ENCODE peak calls at places on chromosomes 1 and 21, in four cellular contexts. T, G, W and I are unnamed samples.

GRCh38 chr1:234047113-234047512 is 142.6 kb downstream of the SLC35F3 start:
- DNase-seq in G (no peak), W (no peak), T (no peak), I (no peak)

GRCh38 chr1:56200446-56200845 is 378.9 kb downstream of the PLPP3 start:
- DNase-seq in T (no peak), G (no peak), W (no peak), I (no peak)

GRCh38 chr1:151887028-151887427 is 22.3 kb downstream of the THEM4 start:
- DNase-seq in T (no peak), G (peak), W (no peak), I (no peak)

GRCh38 chr1:26542781-26543443 is 13.4 kb downstream of the RPS6KA1 start:
- DNase-seq in G (no peak), T (no peak), W (no peak), I (no peak)

GRCh38 chr1:92817986-92818764 is 13.7 kb upstream of the RPL5 start:
- DNase-seq in G (peak), W (no peak), T (peak), I (peak)

GRCh38 chr1:74065081-74065480 is 132.9 kb downstream of the LRRIQ3 start:
- DNase-seq in G (no peak), T (no peak), W (no peak), I (no peak)

GRCh38 chr21:28459193-28459592 is 533.5 kb downstream of the LTN1 start:
- DNase-seq in G (no peak), W (no peak), T (no peak), I (no peak)

GRCh38 chr1:165854101-165854845 is 26.9 kb downstream of the UCK2 start:
- DNase-seq in W (no peak), G (peak), T (no peak), I (no peak)

GRCh38 chr1:6342031-6342430 is 51.5 kb downstream of the ACOT7 start:
- DNase-seq in T (no peak), G (no peak), W (no peak), I (no peak)

GRCh38 chr1:229664133-229664689 is 38.2 kb downstream of the URB2 start:
- DNase-seq in W (peak), G (peak), T (no peak), I (peak)

GRCh38 chr1:174883361-174883760 is 116.4 kb upstream of the CACYBP start:
- DNase-seq in T (peak), W (no peak), G (peak), I (no peak)

GRCh38 chr1:226967665-226968064 is 27.6 kb downstream of the COQ8A start:
- DNase-seq in G (no peak), W (no peak), T (no peak), I (no peak)
- TF ChIP-seq POLR2AphosphoS5 in G (no peak), W (no peak), T (no peak), I (no peak)

GRCh38 chr1:20428841-20429240 is 57.2 kb downstream of the CAMK2N1 start:
- DNase-seq in T (no peak), G (no peak), W (no peak), I (no peak)

GRCh38 chr1:20426923-20427322 is 59.1 kb downstream of the CAMK2N1 start:
- DNase-seq in T (no peak), W (no peak), G (peak), I (no peak)

GRCh38 chr1:20426371-20426770 is 59.6 kb downstream of the CAMK2N1 start:
- DNase-seq in W (no peak), G (no peak), T (no peak), I (no peak)

GRCh38 chr1:20423169-20423795 is 62.7 kb downstream of the CAMK2N1 start:
- DNase-seq in G (no peak), T (no peak), W (no peak), I (no peak)

DNA sequence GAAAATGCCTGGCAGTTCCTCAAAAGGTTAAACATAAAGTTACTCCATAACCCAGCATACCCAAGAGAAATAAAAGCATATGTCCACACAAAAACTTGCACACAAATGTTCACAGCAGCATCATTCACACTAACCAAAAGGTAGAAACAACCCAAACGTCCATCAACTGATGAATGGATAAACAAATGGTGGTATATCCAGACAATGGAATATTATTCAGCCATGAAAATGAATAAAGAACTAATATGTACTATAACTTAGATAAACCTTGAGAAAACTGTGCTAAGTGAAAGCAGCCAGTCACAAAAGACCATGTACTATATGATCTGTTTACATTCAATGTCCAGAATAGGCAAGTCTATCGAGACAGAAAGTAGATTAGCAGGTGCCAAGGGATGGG is 60.4 kb downstream of the CAMK2N1 start:
- DNase-seq in T (no peak), W (no peak), G (no peak), I (no peak)
- TF ChIP-seq POLR2AphosphoS5 in T (no peak), W (no peak), G (no peak), I (no peak)

DNA sequence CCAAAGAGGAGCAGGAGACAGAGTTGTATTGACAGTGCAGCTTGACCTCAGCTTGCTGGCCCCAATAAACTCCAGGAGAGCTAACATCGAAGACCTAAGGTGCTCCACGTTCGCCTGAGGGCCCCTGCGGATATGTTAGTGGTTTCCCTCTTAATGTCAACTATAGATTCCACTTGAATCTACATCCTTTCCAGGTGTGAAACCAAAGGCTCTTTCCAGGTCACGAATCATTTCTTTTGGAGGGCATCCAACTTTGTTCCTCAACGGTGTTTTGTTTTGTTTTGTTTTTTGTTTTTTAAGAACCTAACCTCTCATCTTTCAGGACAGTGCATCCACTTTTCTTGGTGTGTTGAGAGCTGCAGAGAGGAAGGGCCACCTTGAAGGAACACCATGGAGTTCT is 267.6 kb upstream of the SGIP1 start:
- DNase-seq in T (no peak), G (no peak), W (no peak), I (no peak)
- TF ChIP-seq POLR2AphosphoS5 in T (no peak), G (no peak), W (no peak), I (no peak)

GRCh38 chr1:223081181-223081994 is 61.7 kb downstream of the TLR5 start:
- DNase-seq in T (peak), W (peak), G (peak), I (peak)
- TF ChIP-seq POLR2AphosphoS5 in T (no peak), W (no peak), G (no peak), I (no peak)

GRCh38 chr1:183215076-183215720 is 29.1 kb downstream of the LAMC2 start:
- DNase-seq in T (no peak), W (no peak), G (no peak), I (no peak)

GRCh38 chr1:183214021-183214970 is 28.2 kb downstream of the LAMC2 start:
- DNase-seq in W (no peak), T (no peak), G (no peak), I (no peak)

GRCh38 chr1:183215936-183216335 is 29.9 kb downstream of the LAMC2 start:
- DNase-seq in T (no peak), W (no peak), G (no peak), I (no peak)

GRCh38 chr1:183218981-183219621 is 33.0 kb downstream of the LAMC2 start:
- DNase-seq in G (peak), W (peak), T (no peak), I (no peak)

DNA sequence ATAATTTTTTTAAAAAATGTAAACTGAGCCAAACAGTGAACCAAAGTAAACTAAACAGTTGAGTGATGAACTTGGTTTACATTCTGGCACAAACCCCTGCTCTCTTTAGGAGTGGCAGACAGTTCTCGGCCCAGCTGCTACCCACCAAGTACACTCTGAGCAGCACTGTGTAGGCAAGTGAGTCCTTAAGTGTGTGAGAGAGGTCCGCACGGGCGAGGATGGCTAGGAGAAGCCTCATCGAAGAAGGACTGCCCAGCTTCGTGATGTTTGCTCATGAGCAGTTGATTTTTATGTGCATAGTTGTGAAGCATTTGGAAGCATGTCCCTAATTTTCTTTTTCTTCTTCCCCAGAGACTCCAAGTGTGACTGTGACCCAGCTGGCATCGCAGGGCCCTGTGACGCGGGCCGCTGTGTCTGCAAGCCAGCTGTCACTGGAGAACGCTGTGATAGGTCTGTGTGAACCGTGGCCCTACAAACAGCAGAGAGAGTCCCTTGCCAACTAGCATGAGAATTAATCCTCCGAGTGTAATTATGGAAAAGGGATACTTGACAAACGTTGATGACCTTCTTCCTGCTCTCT is 32.1 kb downstream of the LAMC2 start:
- DNase-seq in W (no peak), T (no peak), G (no peak), I (no peak)
- TF ChIP-seq POLR2AphosphoS5 in W (no peak), T (no peak), G (no peak), I (no peak)